ENCODE peak calls at places on chromosomes 3 and 15, in ten cellular contexts. E is left ventricle myocardium inferior, Z is K562, B is A549, F is tibial nerve, G is PC-9, Y is upper lobe of right lung, W is right atrium auricular region, H is kidney, J is spleen. A is an unnamed sample.
A peak's percentile ranks its signal among the peaks of the same experiment; 100 is the strongest.

GRCh38 chr3:196163687-196164493 is 47.3 kb downstream of the ZDHHC19 start:
- DNase-seq in E (peak; percentile 46), Z (peak; percentile 32), B (no peak), F (no peak), G (peak; percentile 69), Y (peak; percentile 90), W (no peak), H (no peak), J (peak; percentile 74), A (peak; percentile 27)

GRCh38 chr15:36614016-36614415 is 34.6 kb downstream of the CDIN1 start:
- DNase-seq in E (no peak), Z (no peak), B (no peak), F (no peak), G (no peak), Y (no peak), W (no peak), H (no peak), J (no peak), A (no peak)

GRCh38 chr3:62873672-62874397 is 1.4 kb downstream of the CADPS start:
- DNase-seq in E (peak; percentile 58), Z (no peak), B (peak; percentile 13), F (no peak), G (no peak), Y (no peak), W (no peak), H (peak; percentile 74), J (peak; percentile 67), A (peak; percentile 55)

GRCh38 chr15:77642019-77642418 is 9.3 kb upstream of the LINGO1 start:
- DNase-seq in E (no peak), Z (no peak), B (no peak), F (no peak), G (no peak), Y (no peak), W (no peak), H (no peak), J (no peak), A (no peak)

GRCh38 chr3:62562017-62562416 is 188.7 kb upstream of the FEZF2 start:
- DNase-seq in E (no peak), Z (no peak), B (no peak), F (no peak), G (no peak), Y (no peak), W (no peak), H (no peak), J (no peak), A (no peak)

GRCh38 chr3:50347187-50347813 is 1.8 kb upstream of the ZMYND10 start:
- DNase-seq in E (peak; percentile 61), Z (no peak), B (peak; percentile 62), F (peak; percentile 62), G (peak; percentile 60), Y (peak; percentile 85), W (peak; percentile 72), H (peak; percentile 90), J (peak; percentile 89), A (peak; percentile 73)

GRCh38 chr15:68558318-68559305 is 20.2 kb upstream of the CORO2B start:
- DNase-seq in E (no peak), Z (no peak), B (no peak), F (no peak), G (peak; percentile 38), Y (no peak), W (no peak), H (no peak), J (peak; percentile 67), A (no peak)

GRCh38 chr3:30401971-30402370 is 204.4 kb upstream of the TGFBR2 start:
- DNase-seq in E (no peak), Z (no peak), B (no peak), F (peak; percentile 13), G (no peak), Y (no peak), W (no peak), H (no peak), J (no peak), A (no peak)

GRCh38 chr3:3134750-3135448 is 8.2 kb downstream of the TRNT1 start:
- DNase-seq in E (no peak), Z (no peak), B (no peak), F (no peak), G (no peak), Y (no peak), W (no peak), H (no peak), J (no peak), A (no peak)

GRCh38 chr15:55791576-55792400 is 48.8 kb upstream of the PRTG start:
- DNase-seq in E (no peak), Z (no peak), B (peak; percentile 27), F (no peak), G (peak; percentile 92), Y (peak; percentile 78), W (no peak), H (no peak), J (no peak), A (no peak)

GRCh38 chr3:4776980-4777581 is 202.2 kb upstream of the BHLHE40 start:
- DNase-seq in E (no peak), Z (no peak), B (peak; percentile 79), F (peak; percentile 44), G (peak; percentile 75), Y (no peak), W (no peak), H (no peak), J (no peak), A (no peak)

DNA sequence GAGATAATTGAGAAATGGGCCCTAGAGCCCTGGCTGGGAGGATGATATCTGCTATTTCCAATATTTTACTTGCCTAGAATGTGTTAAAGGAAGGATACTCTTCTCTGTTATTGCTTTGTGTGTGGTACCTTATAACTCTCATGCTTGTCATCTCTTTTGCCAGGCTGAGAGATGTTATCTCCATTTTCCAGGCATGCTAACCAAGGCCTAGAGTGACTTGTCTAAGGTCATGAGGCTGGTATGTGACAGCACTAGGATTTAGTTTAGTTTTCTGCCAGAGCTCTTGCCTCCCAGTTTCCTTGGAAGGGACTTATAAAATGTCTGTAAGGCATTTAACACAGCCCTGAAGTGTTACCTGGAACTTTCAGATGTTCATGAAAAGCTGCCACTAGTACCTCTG is 1.4 kb downstream of the CLK3 start:
- DNase-seq in E (no peak), Z (no peak), B (no peak), F (no peak), G (no peak), Y (no peak), W (no peak), H (no peak), J (no peak), A (no peak)
- H3K4me1 ChIP-seq in E (peaks cover 77% of the 10 kb centered on the region), Z (peaks cover 15% of the 10 kb centered on the region), B (peaks cover 16% of the 10 kb centered on the region), F (peaks cover 29% of the 10 kb centered on the region), G (peaks cover 18% of the 10 kb centered on the region), Y (peaks cover 40% of the 10 kb centered on the region), W (peaks cover 59% of the 10 kb centered on the region), H (peaks cover 25% of the 10 kb centered on the region), J (peaks cover 46% of the 10 kb centered on the region), A (peaks cover 50% of the 10 kb centered on the region)

DNA sequence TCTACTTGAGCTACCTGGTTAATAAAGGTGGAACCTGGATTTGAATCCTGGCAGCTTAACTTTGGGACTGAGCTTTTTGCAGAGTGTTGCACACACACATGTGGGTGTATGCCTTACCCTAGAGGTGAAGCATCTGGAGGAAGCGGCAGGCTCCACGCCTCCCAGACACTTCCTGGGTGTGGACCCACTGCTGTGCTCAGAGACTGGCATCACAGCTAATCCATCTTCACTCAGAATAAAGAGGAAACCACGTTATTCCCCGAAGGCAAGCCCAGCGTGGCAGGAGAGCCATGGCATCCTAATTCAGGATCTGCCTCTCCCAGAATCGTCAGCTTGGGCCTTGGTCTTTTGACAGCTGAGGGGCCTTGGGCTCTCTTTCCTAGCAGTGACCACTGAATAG is 25.5 kb downstream of the CCDC13 start:
- DNase-seq in E (no peak), Z (no peak), B (no peak), F (no peak), G (no peak), Y (no peak), W (peak; percentile 51), H (no peak), J (no peak), A (no peak)
- H3K27ac ChIP-seq in E (peak overlapping the region; percentile 66), Z (no peak overlapping the region), B (no peak overlapping the region), F (peak overlapping the region; percentile 87), G (no peak overlapping the region), Y (no peak overlapping the region), W (peak overlapping the region; percentile 89), H (no peak overlapping the region), J (no peak overlapping the region), A (no peak overlapping the region)

GRCh38 chr3:45654344-45654934 is 34.8 kb upstream of the SACM1L start:
- DNase-seq in E (no peak), Z (no peak), B (no peak), F (no peak), G (no peak), Y (no peak), W (no peak), H (no peak), J (no peak), A (no peak)
- TF ChIP-seq CTCF in E (no peak), Z (no peak), B (no peak), F (no peak), G (no peak), Y (no peak), W (no peak), H (no peak), J (no peak), A (no peak)

GRCh38 chr3:185737020-185737419 is 87.8 kb downstream of the IGF2BP2 start:
- DNase-seq in E (no peak), Z (no peak), B (no peak), F (no peak), G (no peak), Y (no peak), W (no peak), H (no peak), J (no peak), A (no peak)

GRCh38 chr3:185740133-185740532 is 84.7 kb downstream of the IGF2BP2 start:
- DNase-seq in E (no peak), Z (no peak), B (no peak), F (no peak), G (no peak), Y (no peak), W (no peak), H (no peak), J (no peak), A (no peak)

GRCh38 chr3:185734725-185735096 is 90.1 kb downstream of the IGF2BP2 start:
- DNase-seq in E (no peak), Z (peak; percentile 43), B (no peak), F (no peak), G (no peak), Y (no peak), W (no peak), H (no peak), J (no peak), A (no peak)

GRCh38 chr3:185737740-185738680 is 86.8 kb downstream of the IGF2BP2 start:
- DNase-seq in E (no peak), Z (no peak), B (no peak), F (no peak), G (no peak), Y (no peak), W (no peak), H (no peak), J (no peak), A (no peak)

DNA sequence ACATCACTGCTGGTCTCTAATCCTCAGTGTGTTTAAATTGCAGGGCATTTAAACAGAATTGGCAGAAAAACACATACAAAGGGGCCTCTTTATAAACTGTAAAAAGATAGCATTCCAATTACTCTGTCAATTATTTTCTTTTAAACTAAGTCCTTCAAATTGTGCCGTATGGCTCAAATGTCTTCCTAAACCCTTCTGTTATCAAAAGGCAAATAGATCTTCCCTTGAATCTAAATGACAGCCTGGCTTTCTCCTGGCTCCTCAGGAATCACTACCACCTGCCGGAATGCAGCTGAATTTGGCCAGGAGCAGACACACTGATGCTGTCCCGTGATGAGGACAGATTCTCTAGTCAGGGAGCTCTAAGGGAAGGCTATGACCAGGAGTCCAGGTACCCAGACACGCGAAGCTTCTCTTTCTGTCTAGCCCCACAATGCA is 85.6 kb downstream of the IGF2BP2 start:
- DNase-seq in E (no peak), Z (no peak), B (no peak), F (no peak), G (no peak), Y (no peak), W (no peak), H (no peak), J (no peak), A (no peak)
- H3K4me1 ChIP-seq in E (no peaks in the 10 kb centered on the region), Z (peaks cover 18% of the 10 kb centered on the region), B (peaks cover 15% of the 10 kb centered on the region), F (peaks cover 6% of the 10 kb centered on the region), G (peaks cover 24% of the 10 kb centered on the region), Y (peaks cover 7% of the 10 kb centered on the region), W (no peaks in the 10 kb centered on the region), H (no peaks in the 10 kb centered on the region), J (no peaks in the 10 kb centered on the region), A (no peaks in the 10 kb centered on the region)